ENCODE peak calls at places on chromosomes 5 and 9, in six cellular contexts. One of them, this sample, is unnamed.

GRCh38 chr5:54470191-54470590 is 14.7 kb downstream of the HSPB3 start:
- DNase-seq in fibroblast of villous mesenchyme: peak
- DNase-seq in GM13976: no peak
- DNase-seq in Calu3: no peak
- DNase-seq in vagina: no peak
- DNase-seq in AG04450: peak
- DNase-seq in this sample: no peak

GRCh38 chr9:81559741-81560140 is 129.6 kb downstream of the TLE1 start:
- DNase-seq in vagina: no peak
- DNase-seq in GM13976: no peak
- DNase-seq in Calu3: peak
- DNase-seq in AG04450: peak
- DNase-seq in fibroblast of villous mesenchyme: peak
- DNase-seq in this sample: no peak

GRCh38 chr5:124701873-124702272 is 44.6 kb downstream of the ZNF608 start:
- DNase-seq in fibroblast of villous mesenchyme: no peak
- DNase-seq in vagina: no peak
- DNase-seq in Calu3: no peak
- DNase-seq in GM13976: no peak
- DNase-seq in AG04450: no peak
- DNase-seq in this sample: no peak

GRCh38 chr9:113463418-113464285 is at the start of gene RGS3:
- DNase-seq in fibroblast of villous mesenchyme: no peak
- DNase-seq in Calu3: peak
- DNase-seq in vagina: no peak
- DNase-seq in AG04450: no peak
- DNase-seq in GM13976: no peak
- DNase-seq in this sample: peak

GRCh38 chr5:45643051-45643450 is 53.1 kb downstream of the HCN1 start:
- DNase-seq in GM13976: no peak
- DNase-seq in fibroblast of villous mesenchyme: no peak
- DNase-seq in vagina: no peak
- DNase-seq in Calu3: no peak
- DNase-seq in AG04450: no peak
- DNase-seq in this sample: no peak

GRCh38 chr5:90898330-90899013 is 339.9 kb downstream of the ADGRV1 start:
- DNase-seq in GM13976: no peak
- DNase-seq in vagina: no peak
- DNase-seq in fibroblast of villous mesenchyme: no peak
- DNase-seq in AG04450: no peak
- DNase-seq in Calu3: no peak
- DNase-seq in this sample: no peak

GRCh38 chr5:67301285-67301904 is 104.8 kb upstream of the CD180 start:
- DNase-seq in vagina: peak
- DNase-seq in GM13976: no peak
- DNase-seq in AG04450: peak
- DNase-seq in fibroblast of villous mesenchyme: peak
- DNase-seq in Calu3: peak
- DNase-seq in this sample: no peak

GRCh38 chr5:14665949-14666741 is 1.6 kb downstream of the OTULIN start:
- DNase-seq in GM13976: peak
- DNase-seq in fibroblast of villous mesenchyme: peak
- DNase-seq in AG04450: no peak
- DNase-seq in Calu3: peak
- DNase-seq in vagina: no peak
- DNase-seq in this sample: no peak

GRCh38 chr9:93081081-93081529 is 14.9 kb upstream of the CARD19 start:
- DNase-seq in AG04450: no peak
- DNase-seq in GM13976: no peak
- DNase-seq in vagina: peak
- DNase-seq in fibroblast of villous mesenchyme: no peak
- DNase-seq in Calu3: no peak
- DNase-seq in this sample: no peak

GRCh38 chr9:134101623-134102149 is 33.9 kb upstream of the BRD3 start:
- DNase-seq in GM13976: no peak
- DNase-seq in Calu3: no peak
- DNase-seq in vagina: no peak
- DNase-seq in fibroblast of villous mesenchyme: no peak
- DNase-seq in AG04450: no peak
- DNase-seq in this sample: no peak

GRCh38 chr9:97475079-97475478 is 26.4 kb upstream of the TMOD1 start:
- DNase-seq in vagina: no peak
- DNase-seq in Calu3: no peak
- DNase-seq in fibroblast of villous mesenchyme: peak
- DNase-seq in GM13976: no peak
- DNase-seq in AG04450: peak
- DNase-seq in this sample: no peak

GRCh38 chr9:99411479-99412100 is 189.5 kb downstream of the SEC61B start:
- DNase-seq in vagina: peak
- DNase-seq in GM13976: no peak
- DNase-seq in Calu3: no peak
- DNase-seq in fibroblast of villous mesenchyme: peak
- DNase-seq in AG04450: no peak
- DNase-seq in this sample: no peak

GRCh38 chr9:17472126-17472525 is 106.7 kb upstream of the SH3GL2 start:
- DNase-seq in fibroblast of villous mesenchyme: no peak
- DNase-seq in AG04450: no peak
- DNase-seq in vagina: no peak
- DNase-seq in GM13976: no peak
- DNase-seq in Calu3: no peak
- DNase-seq in this sample: no peak

GRCh38 chr5:39107350-39107749 is 33.2 kb upstream of the RICTOR start:
- DNase-seq in GM13976: no peak
- DNase-seq in AG04450: no peak
- DNase-seq in vagina: no peak
- DNase-seq in Calu3: no peak
- DNase-seq in fibroblast of villous mesenchyme: no peak
- DNase-seq in this sample: no peak

GRCh38 chr5:115487750-115488149 is 56.8 kb downstream of the FEM1C start:
- DNase-seq in Calu3: no peak
- DNase-seq in fibroblast of villous mesenchyme: no peak
- DNase-seq in GM13976: no peak
- DNase-seq in AG04450: no peak
- DNase-seq in vagina: no peak
- DNase-seq in this sample: no peak

GRCh38 chr5:11596657-11597071 is 307.6 kb downstream of the CTNND2 start:
- DNase-seq in AG04450: no peak
- DNase-seq in Calu3: peak
- DNase-seq in fibroblast of villous mesenchyme: no peak
- DNase-seq in vagina: no peak
- DNase-seq in GM13976: no peak
- DNase-seq in this sample: no peak

GRCh38 chr9:89138463-89139390 is 39.9 kb downstream of the SHC3 start:
- DNase-seq in GM13976: no peak
- DNase-seq in fibroblast of villous mesenchyme: no peak
- DNase-seq in Calu3: peak
- DNase-seq in AG04450: no peak
- DNase-seq in vagina: no peak
- DNase-seq in this sample: no peak

GRCh38 chr9:8733096-8733954 is 933.7 kb upstream of the DMAC1 start:
- DNase-seq in GM13976: no peak
- DNase-seq in vagina: no peak
- DNase-seq in fibroblast of villous mesenchyme: peak
- DNase-seq in Calu3: no peak
- DNase-seq in AG04450: no peak
- DNase-seq in this sample: peak

DNA sequence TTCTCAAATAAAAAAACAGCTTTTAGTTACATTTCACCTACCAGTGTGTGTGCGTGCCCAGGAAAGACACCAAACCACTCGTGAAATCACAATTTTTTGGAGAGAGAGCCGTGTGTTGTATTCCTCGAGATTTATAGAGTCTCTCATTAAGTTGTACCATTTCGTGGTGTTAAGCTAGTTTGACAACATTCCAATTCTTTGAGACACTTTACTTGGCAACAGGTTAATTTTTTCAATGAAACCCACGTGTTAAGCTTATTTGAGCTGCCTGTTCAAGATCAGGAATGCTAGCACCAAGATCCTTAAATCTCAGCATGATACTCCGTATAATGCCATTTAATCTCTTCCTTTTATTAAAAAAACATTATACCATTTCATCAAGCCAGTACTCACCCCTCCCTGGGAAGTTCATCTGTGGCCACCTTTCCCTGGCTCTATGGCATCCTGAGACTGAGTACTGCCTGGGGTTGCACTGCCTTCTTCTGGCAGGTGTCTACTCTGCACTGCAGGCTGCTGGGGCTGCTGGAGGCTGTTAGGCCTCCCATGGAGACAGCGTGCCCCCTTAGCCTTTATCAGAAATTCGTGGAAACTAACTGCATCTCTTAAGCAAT is 143.7 kb downstream of the ARHGAP26 start:
- DNase-seq in AG04450: no peak
- DNase-seq in vagina: no peak
- DNase-seq in fibroblast of villous mesenchyme: no peak
- DNase-seq in GM13976: no peak
- DNase-seq in Calu3: peak
- DNase-seq in this sample: no peak
- TF ChIP-seq CTCF in AG04450: peak
- TF ChIP-seq CTCF in vagina: no peak
- TF ChIP-seq CTCF in fibroblast of villous mesenchyme: no peak
- TF ChIP-seq CTCF in GM13976: no peak
- TF ChIP-seq CTCF in Calu3: peak
- TF ChIP-seq CTCF in this sample: no peak

DNA sequence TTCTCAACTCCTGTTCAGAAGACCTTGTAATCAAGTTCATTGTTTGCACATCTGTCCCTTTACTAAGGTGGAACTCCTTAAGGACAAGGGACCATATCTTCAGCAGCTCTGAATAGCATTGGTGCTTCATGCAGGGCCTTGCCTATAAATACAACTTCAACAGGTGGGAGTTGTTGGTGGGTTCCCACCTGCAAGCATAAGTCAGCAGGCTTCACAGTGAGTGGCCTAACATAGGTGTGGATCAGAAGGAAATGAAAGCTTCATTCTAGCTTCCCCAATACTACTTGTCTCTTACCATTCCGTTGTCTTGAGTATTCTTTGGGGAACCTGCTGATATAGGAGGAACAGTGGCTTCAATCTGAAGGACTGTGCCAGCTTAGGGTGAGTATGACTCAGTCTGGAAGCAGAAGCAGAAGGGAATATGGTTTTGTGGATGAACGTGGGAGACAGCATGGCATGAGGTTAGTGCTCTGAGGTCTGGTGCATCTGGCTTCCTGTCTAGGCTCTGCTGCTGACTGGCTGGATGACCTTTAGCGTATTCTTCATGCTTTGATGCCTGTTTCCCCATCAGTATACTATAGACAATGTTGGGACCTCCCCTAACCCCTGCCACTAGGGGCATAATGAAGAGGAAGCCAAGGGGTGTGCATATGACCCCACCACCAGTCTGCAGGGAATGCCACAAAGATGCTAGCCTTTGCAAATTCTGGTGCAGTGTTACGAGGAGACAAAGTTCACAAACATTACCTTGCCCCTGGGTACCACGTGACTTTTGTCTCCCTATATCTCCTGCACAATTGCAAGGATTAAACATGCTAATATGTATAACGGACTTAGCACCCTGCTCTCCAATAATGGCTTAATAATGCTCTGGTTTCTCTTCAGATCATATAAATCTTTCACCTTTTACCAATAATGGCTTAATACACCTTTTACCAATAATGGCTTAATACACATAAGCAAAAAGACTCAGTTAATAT is 192.3 kb downstream of the PALM2AKAP2 start:
- DNase-seq in Calu3: no peak
- DNase-seq in vagina: no peak
- DNase-seq in GM13976: no peak
- DNase-seq in fibroblast of villous mesenchyme: no peak
- DNase-seq in AG04450: no peak
- DNase-seq in this sample: no peak
- TF ChIP-seq CTCF in Calu3: no peak
- TF ChIP-seq CTCF in vagina: no peak
- TF ChIP-seq CTCF in GM13976: peak
- TF ChIP-seq CTCF in fibroblast of villous mesenchyme: no peak
- TF ChIP-seq CTCF in AG04450: no peak
- TF ChIP-seq CTCF in this sample: no peak

GRCh38 chr9:119372951-119373350 is 3.7 kb upstream of the BRINP1 start:
- DNase-seq in vagina: no peak
- DNase-seq in AG04450: no peak
- DNase-seq in fibroblast of villous mesenchyme: no peak
- DNase-seq in Calu3: no peak
- DNase-seq in GM13976: no peak
- DNase-seq in this sample: no peak
- TF ChIP-seq CTCF in vagina: no peak
- TF ChIP-seq CTCF in AG04450: no peak
- TF ChIP-seq CTCF in fibroblast of villous mesenchyme: no peak
- TF ChIP-seq CTCF in Calu3: no peak
- TF ChIP-seq CTCF in GM13976: no peak
- TF ChIP-seq CTCF in this sample: no peak

GRCh38 chr5:88683506-88684135 is 199.4 kb downstream of the MEF2C start:
- DNase-seq in Calu3: no peak
- DNase-seq in vagina: no peak
- DNase-seq in GM13976: no peak
- DNase-seq in fibroblast of villous mesenchyme: no peak
- DNase-seq in AG04450: no peak
- DNase-seq in this sample: no peak
- TF ChIP-seq CTCF in Calu3: no peak
- TF ChIP-seq CTCF in vagina: no peak
- TF ChIP-seq CTCF in GM13976: peak
- TF ChIP-seq CTCF in fibroblast of villous mesenchyme: no peak
- TF ChIP-seq CTCF in AG04450: no peak
- TF ChIP-seq CTCF in this sample: peak

This sample was measured in neural crest cell.